ENCODE peak calls at places on chromosome 20, in ten cellular contexts. E, J, Y, K, G, C, W, A, Z and T are unnamed samples.

GRCh38 chr20:10777713-10778112 is 103.9 kb upstream of the JAG1 start:
- DNase-seq in E (no peak), J (no peak), Y (no peak), K (no peak), G (no peak), C (no peak), W (no peak), A (no peak), Z (no peak), T (no peak)

GRCh38 chr20:13101701-13102100 is 92.9 kb downstream of the SPTLC3 start:
- DNase-seq in E (no peak), J (no peak), Y (no peak), K (no peak), G (no peak), C (no peak), W (no peak), A (no peak), Z (peak; percentile 29), T (no peak)

GRCh38 chr20:32965115-32965514 is 39.1 kb downstream of the SUN5 start:
- DNase-seq in E (no peak), J (no peak), Y (no peak), K (peak; percentile 29), G (no peak), C (no peak), W (no peak), A (no peak), Z (no peak), T (no peak)

GRCh38 chr20:61536671-61537070 is 284.6 kb downstream of the CDH4 start:
- DNase-seq in E (no peak), J (no peak), Y (no peak), K (no peak), G (no peak), C (no peak), W (no peak), A (no peak), Z (no peak), T (no peak)

GRCh38 chr20:34709836-34710567 is 5.9 kb downstream of the TP53INP2 start:
- DNase-seq in E (peak; percentile 83), J (no peak), Y (peak; percentile 51), K (peak; percentile 92), G (peak; percentile 66), C (peak; percentile 56), W (peak; percentile 91), A (no peak), Z (peak; percentile 73), T (peak; percentile 80)

GRCh38 chr20:51666126-51666525 is 102.1 kb downstream of the ATP9A start:
- DNase-seq in E (no peak), J (no peak), Y (no peak), K (no peak), G (no peak), C (no peak), W (no peak), A (no peak), Z (no peak), T (no peak)

GRCh38 chr20:51768759-51769517 is 748 bp upstream of the ATP9A start:
- DNase-seq in E (no peak), J (no peak), Y (no peak), K (no peak), G (no peak), C (no peak), W (peak; percentile 12), A (peak; percentile 46), Z (no peak), T (no peak)

GRCh38 chr20:45833030-45833882 is at the start of gene SNX21:
- DNase-seq in E (peak; percentile 77), J (no peak), Y (peak; percentile 47), K (peak; percentile 94), G (peak; percentile 22), C (peak; percentile 93), W (peak; percentile 74), A (peak; percentile 82), Z (peak; percentile 98), T (peak; percentile 65)

GRCh38 chr20:60055740-60056139 is 97.5 kb downstream of the CDH26 start:
- DNase-seq in E (peak; percentile 41), J (no peak), Y (no peak), K (peak; percentile 43), G (peak; percentile 17), C (peak; percentile 58), W (peak; percentile 43), A (no peak), Z (no peak), T (peak; percentile 17)

GRCh38 chr20:2619961-2620595 is 32.4 kb upstream of the NOP56 start:
- DNase-seq in E (no peak), J (no peak), Y (no peak), K (no peak), G (no peak), C (no peak), W (no peak), A (no peak), Z (no peak), T (peak; percentile 22)

GRCh38 chr20:19735446-19735845 is 22.6 kb upstream of the RIN2 start:
- DNase-seq in E (peak; percentile 73), J (no peak), Y (peak; percentile 56), K (peak; percentile 70), G (no peak), C (peak; percentile 80), W (no peak), A (no peak), Z (peak; percentile 91), T (peak; percentile 75)

GRCh38 chr20:24816907-24817306 is 132.2 kb upstream of the CST7 start:
- DNase-seq in E (no peak), J (no peak), Y (no peak), K (no peak), G (no peak), C (no peak), W (no peak), A (no peak), Z (no peak), T (no peak)

GRCh38 chr20:9501473-9501872 is 12.9 kb upstream of the LAMP5 start:
- DNase-seq in E (no peak), J (no peak), Y (no peak), K (no peak), G (no peak), C (no peak), W (no peak), A (no peak), Z (no peak), T (no peak)

GRCh38 chr20:10433014-10433622 is 904 bp downstream of the MKKS start:
- DNase-seq in E (no peak), J (no peak), Y (no peak), K (peak; percentile 52), G (no peak), C (no peak), W (no peak), A (no peak), Z (peak; percentile 5), T (no peak)

GRCh38 chr20:916125-916799 is at the start of gene ANGPT4:
- DNase-seq in E (no peak), J (no peak), Y (no peak), K (peak; percentile 62), G (no peak), C (no peak), W (no peak), A (no peak), Z (no peak), T (no peak)

GRCh38 chr20:60362531-60362930 is 404.3 kb downstream of the CDH26 start:
- DNase-seq in E (no peak), J (no peak), Y (no peak), K (no peak), G (no peak), C (no peak), W (no peak), A (no peak), Z (no peak), T (no peak)

GRCh38 chr20:34528921-34529297 is 12.7 kb downstream of the DYNLRB1 start:
- DNase-seq in E (peak; percentile 81), J (no peak), Y (no peak), K (no peak), G (no peak), C (peak; percentile 69), W (peak; percentile 40), A (peak; percentile 53), Z (peak; percentile 31), T (peak; percentile 45)

GRCh38 chr20:2746636-2747265 is 53.7 kb downstream of the CPXM1 start:
- DNase-seq in E (no peak), J (no peak), Y (no peak), K (no peak), G (no peak), C (no peak), W (no peak), A (no peak), Z (no peak), T (no peak)

GRCh38 chr20:9146649-9147048 is 77.8 kb downstream of the PLCB4 start:
- DNase-seq in E (no peak), J (no peak), Y (no peak), K (no peak), G (no peak), C (no peak), W (no peak), A (no peak), Z (no peak), T (no peak)

GRCh38 chr20:19252670-19253120 is 40.3 kb downstream of the SLC24A3 start:
- DNase-seq in E (no peak), J (no peak), Y (no peak), K (no peak), G (no peak), C (no peak), W (no peak), A (no peak), Z (peak; percentile 73), T (no peak)

GRCh38 chr20:23257106-23257761 is 93.4 kb upstream of the NXT1 start:
- DNase-seq in E (no peak), J (no peak), Y (no peak), K (no peak), G (no peak), C (peak; percentile 35), W (no peak), A (no peak), Z (no peak), T (no peak)

GRCh38 chr20:46978871-46979536 is 84.4 kb downstream of the EYA2 start:
- DNase-seq in E (no peak), J (no peak), Y (no peak), K (no peak), G (no peak), C (no peak), W (no peak), A (no peak), Z (peak; percentile 38), T (no peak)

GRCh38 chr20:64064145-64064698 is 1.2 kb downstream of the TCEA2 start:
- DNase-seq in E (peak; percentile 49), J (no peak), Y (no peak), K (no peak), G (no peak), C (peak; percentile 85), W (no peak), A (no peak), Z (no peak), T (no peak)

GRCh38 chr20:53376021-53376420 is 217.6 kb downstream of the ZNF217 start:
- DNase-seq in E (no peak), J (no peak), Y (no peak), K (no peak), G (no peak), C (no peak), W (no peak), A (no peak), Z (no peak), T (no peak)

GRCh38 chr20:18984238-18985200 is 170.9 kb downstream of the SCP2D1 start:
- DNase-seq in E (no peak), J (no peak), Y (peak; percentile 87), K (no peak), G (no peak), C (no peak), W (no peak), A (no peak), Z (no peak), T (peak; percentile 34)

GRCh38 chr20:5171074-5171789 is 44.4 kb downstream of the CDS2 start:
- DNase-seq in E (no peak), J (no peak), Y (peak; percentile 37), K (no peak), G (no peak), C (peak; percentile 50), W (no peak), A (peak; percentile 91), Z (peak; percentile 23), T (peak; percentile 39)

GRCh38 chr20:22341508-22341907 is 242.9 kb downstream of the FOXA2 start:
- DNase-seq in E (no peak), J (no peak), Y (no peak), K (no peak), G (no peak), C (no peak), W (no peak), A (no peak), Z (no peak), T (no peak)

GRCh38 chr20:32163951-32164350 is 43.6 kb downstream of the PLAGL2 start:
- DNase-seq in E (no peak), J (no peak), Y (no peak), K (no peak), G (no peak), C (no peak), W (no peak), A (no peak), Z (no peak), T (no peak)